ENCODE peak calls at places on chromosomes 3 and 15, in six cellular contexts. P is breast epithelium, L is K562, S is AG04450, K is sigmoid colon, W is RWPE1. F is an unnamed sample.

GRCh38 chr3:110413807-110414748 is 657.5 kb upstream of the NECTIN3 start:
- DNase-seq in S (peak), L (no peak), K (no peak), P (no peak), W (peak), F (no peak)

GRCh38 chr3:149772861-149773260 is 19.5 kb downstream of the ANKUB1 start:
- DNase-seq in L (no peak), K (no peak), P (no peak), S (no peak), W (no peak), F (no peak)

GRCh38 chr15:66387176-66388056 is 704 bp downstream of the MAP2K1 start:
- DNase-seq in K (peak), W (peak), L (peak), S (no peak), P (peak), F (peak)

GRCh38 chr3:4429648-4430350 is 37.3 kb downstream of the SUMF1 start:
- DNase-seq in K (no peak), L (no peak), W (no peak), S (no peak), P (no peak), F (no peak)

GRCh38 chr15:100987143-100987542 is 68.0 kb downstream of the LRRK1 start:
- DNase-seq in S (no peak), P (no peak), W (no peak), L (no peak), K (no peak), F (no peak)

GRCh38 chr15:75229191-75230015 is 27.7 kb downstream of the C15orf39 start:
- DNase-seq in L (no peak), S (no peak), W (no peak), P (no peak), K (peak), F (no peak)

GRCh38 chr3:57952208-57952631 is 56.0 kb upstream of the FLNB start:
- DNase-seq in P (peak), S (peak), K (peak), L (peak), W (no peak), F (no peak)

GRCh38 chr15:90165659-90166489 is 35.3 kb upstream of the SEMA4B start:
- DNase-seq in W (peak), K (peak), L (peak), S (peak), P (peak), F (peak)

GRCh38 chr3:135082706-135083105 is 287.6 kb downstream of the EPHB1 start:
- DNase-seq in W (no peak), K (no peak), L (no peak), P (no peak), S (no peak), F (no peak)

GRCh38 chr3:171088984-171089754 is 62.6 kb upstream of the SLC2A2 start:
- DNase-seq in L (peak), P (no peak), K (no peak), S (peak), W (peak), F (no peak)

GRCh38 chr3:180646187-180646790 is 33.0 kb downstream of the CCDC39 start:
- DNase-seq in L (no peak), K (no peak), S (no peak), P (no peak), W (peak), F (no peak)

GRCh38 chr3:111227216-111227615 is 155.6 kb downstream of the NECTIN3 start:
- DNase-seq in K (no peak), W (no peak), L (no peak), P (no peak), S (no peak), F (no peak)

GRCh38 chr15:64017082-64017588 is 29.1 kb downstream of the DAPK2 start:
- DNase-seq in P (no peak), L (no peak), K (no peak), W (peak), S (no peak), F (no peak)

GRCh38 chr3:168933614-168934013 is 729.9 kb downstream of the MECOM start:
- DNase-seq in K (no peak), L (no peak), S (no peak), P (no peak), W (no peak), F (no peak)

GRCh38 chr15:87461621-87462020 is 794.9 kb downstream of the NTRK3 start:
- DNase-seq in P (no peak), S (no peak), W (no peak), K (no peak), L (no peak), F (no peak)

GRCh38 chr3:123687286-123687685 is 102.4 kb upstream of the HACD2 start:
- DNase-seq in S (no peak), K (no peak), P (no peak), L (no peak), W (no peak), F (no peak)

GRCh38 chr15:71747128-71748083 is 62.9 kb upstream of the NR2E3 start:
- DNase-seq in W (peak), K (no peak), L (no peak), S (peak), P (no peak), F (no peak)

GRCh38 chr3:116166121-116166520 is 279.2 kb downstream of the LSAMP start:
- DNase-seq in L (no peak), S (no peak), P (no peak), W (no peak), K (no peak), F (no peak)

GRCh38 chr3:183198939-183199338 is 36.4 kb upstream of the LAMP3 start:
- DNase-seq in W (no peak), P (no peak), K (no peak), S (no peak), L (no peak), F (no peak)

GRCh38 chr15:90306560-90306959 is 41.1 kb downstream of the NGRN start:
- DNase-seq in S (no peak), W (no peak), P (no peak), K (no peak), L (no peak), F (peak)

GRCh38 chr3:86867990-86868389 is 123.0 kb downstream of the VGLL3 start:
- DNase-seq in S (peak), K (no peak), L (no peak), W (no peak), P (no peak), F (no peak)

GRCh38 chr3:126512026-126512425 is 5.5 kb downstream of the UROC1 start:
- DNase-seq in W (no peak), K (peak), S (no peak), L (no peak), P (no peak), F (no peak)

GRCh38 chr15:67186688-67187087 is 67.8 kb downstream of the AAGAB start:
- DNase-seq in L (no peak), P (no peak), S (no peak), K (no peak), W (no peak), F (peak)

GRCh38 chr3:6753536-6753935 is 107.4 kb upstream of the GRM7 start:
- DNase-seq in P (no peak), S (no peak), L (no peak), W (no peak), K (no peak), F (no peak)

GRCh38 chr3:62161306-62161705 is 212.0 kb downstream of the FEZF2 start:
- DNase-seq in K (no peak), P (no peak), L (no peak), W (no peak), S (no peak), F (no peak)

GRCh38 chr3:195059471-195060216 is 211.3 kb downstream of the XXYLT1 start:
- DNase-seq in L (no peak), P (no peak), S (no peak), K (peak), W (no peak), F (no peak)

GRCh38 chr3:189911001-189911400 is 209.7 kb downstream of the P3H2 start:
- DNase-seq in P (no peak), K (no peak), W (no peak), L (no peak), S (no peak), F (no peak)

GRCh38 chr15:66883322-66883911 is 181.4 kb downstream of the SMAD6 start:
- DNase-seq in L (no peak), W (peak), S (peak), K (peak), P (peak), F (peak)

GRCh38 chr15:78841891-78842290 is 30.6 kb upstream of the ADAMTS7 start:
- DNase-seq in L (no peak), P (no peak), S (no peak), W (no peak), K (no peak), F (no peak)

GRCh38 chr15:93382196-93382820 is 293.3 kb upstream of the RGMA start:
- DNase-seq in W (no peak), P (no peak), S (no peak), L (no peak), K (no peak), F (no peak)

GRCh38 chr3:27134165-27134796 is 234.9 kb downstream of the NEK10 start:
- DNase-seq in S (peak), L (peak), K (peak), P (peak), W (peak), F (peak)

GRCh38 chr3:160685144-160685766 is 8.3 kb downstream of the ARL14 start:
- DNase-seq in W (no peak), L (no peak), K (no peak), P (no peak), S (no peak), F (no peak)

GRCh38 chr3:12878026-12878636 is 36.8 kb upstream of the RPL32 start:
- DNase-seq in W (no peak), K (no peak), P (no peak), L (peak), S (no peak), F (no peak)
- TF ChIP-seq CTCF in W (no peak), K (no peak), P (no peak), L (no peak), S (no peak), F (no peak)

DNA sequence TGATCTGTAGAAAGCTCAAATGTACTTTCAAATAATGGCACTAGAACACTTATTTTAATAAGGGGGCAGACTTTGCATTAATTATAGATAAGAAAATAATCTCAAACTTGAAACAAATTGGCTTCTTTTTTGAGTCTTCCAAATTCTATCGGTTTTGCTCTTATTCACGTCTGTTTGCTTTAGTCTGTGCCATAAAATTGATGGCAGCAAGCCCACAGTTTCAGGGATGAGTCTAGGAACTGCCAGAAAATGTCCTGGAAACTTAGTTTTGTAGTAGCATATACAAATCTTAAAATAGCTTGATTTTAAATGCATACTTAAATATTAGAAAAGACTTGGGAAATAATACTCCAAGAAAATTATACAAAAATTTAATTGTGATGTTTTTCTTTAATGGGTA is 39.7 kb downstream of the BCHE start:
- DNase-seq in S (no peak), K (no peak), P (no peak), L (no peak), W (no peak), F (no peak)
- TF ChIP-seq CTCF in S (no peak), K (no peak), P (no peak), L (no peak), W (no peak), F (no peak)

GRCh38 chr3:139557041-139557440 is 17.5 kb upstream of the RBP1 start:
- DNase-seq in P (no peak), S (no peak), K (no peak), L (no peak), W (no peak), F (no peak)
- TF ChIP-seq CTCF in P (no peak), S (no peak), K (no peak), L (no peak), W (no peak), F (no peak)

DNA sequence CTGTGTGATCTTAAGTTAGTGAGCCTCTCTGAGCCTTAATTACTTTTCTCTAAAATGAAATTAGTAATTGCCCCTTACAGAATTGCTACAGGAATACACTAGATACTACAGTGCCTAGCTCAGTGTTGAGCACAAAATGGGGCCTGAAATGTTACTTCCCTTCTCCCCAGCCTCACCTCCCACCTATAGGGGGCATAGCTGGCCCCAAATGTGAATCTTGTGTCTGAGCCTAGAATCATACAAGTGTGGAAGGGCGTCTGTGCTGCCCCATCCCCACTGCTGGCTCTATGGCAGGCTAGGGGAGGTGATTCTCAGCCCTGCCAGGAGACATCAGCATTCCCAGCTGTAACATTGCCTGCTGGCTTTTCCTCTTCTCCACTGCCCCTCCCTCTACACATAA is 42.7 kb downstream of the IFT122 start:
- DNase-seq in K (no peak), S (no peak), W (no peak), L (peak), P (no peak), F (no peak)
- TF ChIP-seq CTCF in K (no peak), S (peak), W (no peak), L (peak), P (no peak), F (no peak)

F was measured in lower leg skin.